ENCODE peak calls at places on chromosome 20, in four cellular contexts. J is fibroblast of mammary gland; S is activated naive CD4-positive, alpha-beta T cell treated with anti-CD3 and anti-CD28 coated beads, Interleukin-2, amount 10 ng/mL, durations not matched to agents 7 days and 5 days; M is Right ventricle myocardium superior. X is an unnamed sample.

GRCh38 chr20:1632228-1632577 is 12.4 kb upstream of the SIRPB1 start:
- DNase-seq in M (no peak), S (no peak), J (no peak), X (no peak)

GRCh38 chr20:3233991-3234498 is 4.9 kb downstream of the SLC4A11 start:
- DNase-seq in M (no peak), J (no peak), S (no peak), X (no peak)

GRCh38 chr20:43662943-43663655 is 3.8 kb upstream of the MYBL2 start:
- DNase-seq in S (no peak), M (no peak), J (peak; percentile 47), X (peak; percentile 82)

GRCh38 chr20:44264287-44264686 is 17.2 kb downstream of the GDAP1L1 start:
- DNase-seq in J (no peak), M (no peak), S (peak; percentile 26), X (no peak)

GRCh38 chr20:385448-385847 is 4.9 kb downstream of the TRIB3 start:
- DNase-seq in S (no peak), J (no peak), M (no peak), X (no peak)

GRCh38 chr20:58714923-58715708 is 22.5 kb downstream of the NPEPL1 start:
- DNase-seq in J (no peak), S (no peak), M (peak; percentile 32), X (no peak)

GRCh38 chr20:41086402-41087324 is 50.7 kb upstream of the PLCG1 start:
- DNase-seq in J (no peak), M (no peak), S (no peak), X (no peak)

GRCh38 chr20:33883164-33883563 is 72.0 kb downstream of the CHMP4B start:
- DNase-seq in S (no peak), J (no peak), M (no peak), X (no peak)

GRCh38 chr20:35831029-35831428 is 59.2 kb downstream of the PHF20 start:
- DNase-seq in S (no peak), M (no peak), J (peak; percentile 85), X (peak; percentile 61)